ENCODE peak calls at places on chromosomes 6 and 20, in nine cellular contexts. D, L, V, N, M, Z, U, F and S are unnamed samples.

GRCh38 chr6:159654483-159655098 is 38.5 kb downstream of the SOD2 start:
- DNase-seq in D (peak), L (peak), V (no peak), N (no peak), M (no peak), Z (peak), U (no peak), F (no peak), S (peak)

GRCh38 chr6:157184202-157185015 is 138.9 kb downstream of the TMEM242 start:
- DNase-seq in D (no peak), L (peak), V (peak), N (peak), M (no peak), Z (no peak), U (peak), F (peak), S (peak)

GRCh38 chr6:110755411-110755834 is 59.8 kb downstream of the CDK19 start:
- DNase-seq in D (no peak), L (no peak), V (no peak), N (no peak), M (no peak), Z (no peak), U (no peak), F (no peak), S (no peak)

GRCh38 chr20:24502661-24503060 is 33.2 kb downstream of the SYNDIG1 start:
- DNase-seq in D (no peak), L (no peak), V (no peak), N (no peak), M (no peak), Z (no peak), U (no peak), F (no peak), S (no peak)

GRCh38 chr6:42766163-42766670 is 15.6 kb upstream of the BICRAL start:
- DNase-seq in D (peak), L (no peak), V (no peak), N (no peak), M (no peak), Z (no peak), U (no peak), F (no peak), S (no peak)

GRCh38 chr6:27254566-27254965 is 7.1 kb downstream of the PRSS16 start:
- DNase-seq in D (no peak), L (no peak), V (no peak), N (peak), M (no peak), Z (no peak), U (no peak), F (no peak), S (no peak)

GRCh38 chr20:58155148-58155925 is 73.1 kb downstream of the ANKRD60 start:
- DNase-seq in D (no peak), L (no peak), V (no peak), N (no peak), M (no peak), Z (no peak), U (no peak), F (no peak), S (no peak)

GRCh38 chr6:37699138-37699766 is 1.6 kb upstream of the MDGA1 start:
- DNase-seq in D (no peak), L (no peak), V (no peak), N (peak), M (no peak), Z (no peak), U (peak), F (no peak), S (peak)

GRCh38 chr6:130252527-130253237 is 29.9 kb upstream of the SAMD3 start:
- DNase-seq in D (no peak), L (no peak), V (no peak), N (no peak), M (no peak), Z (no peak), U (no peak), F (no peak), S (no peak)

GRCh38 chr20:62356143-62356947 is 10.8 kb downstream of the LAMA5 start:
- DNase-seq in D (no peak), L (no peak), V (no peak), N (no peak), M (no peak), Z (no peak), U (no peak), F (no peak), S (no peak)

GRCh38 chr6:25535302-25536225 is 116.5 kb upstream of the SCGN start:
- DNase-seq in D (no peak), L (no peak), V (no peak), N (no peak), M (no peak), Z (no peak), U (no peak), F (no peak), S (no peak)

GRCh38 chr20:46724343-46724959 is 15.0 kb downstream of the SLC2A10 start:
- DNase-seq in D (no peak), L (no peak), V (no peak), N (no peak), M (no peak), Z (no peak), U (no peak), F (no peak), S (no peak)

GRCh38 chr6:34538581-34538980 is 17.5 kb downstream of the SPDEF start:
- DNase-seq in D (no peak), L (no peak), V (no peak), N (no peak), M (no peak), Z (no peak), U (no peak), F (no peak), S (no peak)

GRCh38 chr6:154868143-154868594 is 126.9 kb upstream of the TIAM2 start:
- DNase-seq in D (peak), L (peak), V (no peak), N (no peak), M (no peak), Z (no peak), U (no peak), F (no peak), S (peak)

GRCh38 chr6:149170564-149171452 is 146.7 kb upstream of the TAB2 start:
- DNase-seq in D (no peak), L (no peak), V (no peak), N (no peak), M (no peak), Z (peak), U (no peak), F (no peak), S (no peak)

GRCh38 chr6:14399635-14400034 is 282.1 kb downstream of the CD83 start:
- DNase-seq in D (no peak), L (no peak), V (no peak), N (no peak), M (no peak), Z (no peak), U (no peak), F (no peak), S (no peak)

GRCh38 chr6:13454286-13455221 is 32.8 kb downstream of the GFOD1 start:
- DNase-seq in D (no peak), L (no peak), V (peak), N (no peak), M (no peak), Z (no peak), U (peak), F (no peak), S (no peak)

GRCh38 chr6:34393191-34393967 is 910 bp upstream of the NUDT3 start:
- DNase-seq in D (no peak), L (no peak), V (no peak), N (no peak), M (no peak), Z (no peak), U (no peak), F (no peak), S (no peak)